ENCODE peak calls at places on chromosomes 6 and 20, in eight cellular contexts. One of them, this sample, is unnamed.

GRCh38 chr6:6772751-6773150 is 184.2 kb downstream of the LY86 start:
- DNase-seq in OCI-LY7: no peak
- DNase-seq in AG04450: no peak
- DNase-seq in uterus: no peak
- DNase-seq in cardiac muscle cell: peak; percentile 9
- DNase-seq in lung: no peak
- DNase-seq in thoracic aorta: no peak
- DNase-seq in colonic mucosa: no peak
- DNase-seq in this sample: no peak

GRCh38 chr20:46213946-46214830 is 94.1 kb downstream of the CDH22 start:
- DNase-seq in colonic mucosa: no peak
- DNase-seq in thoracic aorta: no peak
- DNase-seq in cardiac muscle cell: no peak
- DNase-seq in OCI-LY7: no peak
- DNase-seq in lung: no peak
- DNase-seq in uterus: no peak
- DNase-seq in AG04450: no peak
- DNase-seq in this sample: no peak

GRCh38 chr6:105810105-105810921 is 275.8 kb upstream of the PRDM1 start:
- DNase-seq in OCI-LY7: no peak
- DNase-seq in AG04450: peak; percentile 43
- DNase-seq in uterus: peak; percentile 20
- DNase-seq in thoracic aorta: peak; percentile 12
- DNase-seq in colonic mucosa: peak; percentile 40
- DNase-seq in cardiac muscle cell: peak; percentile 25
- DNase-seq in lung: peak; percentile 37
- DNase-seq in this sample: no peak

GRCh38 chr6:39416728-39417127 is 94.2 kb upstream of the KCNK16 start:
- DNase-seq in colonic mucosa: no peak
- DNase-seq in lung: peak; percentile 17
- DNase-seq in thoracic aorta: no peak
- DNase-seq in AG04450: no peak
- DNase-seq in uterus: no peak
- DNase-seq in OCI-LY7: no peak
- DNase-seq in cardiac muscle cell: peak; percentile 58
- DNase-seq in this sample: no peak

GRCh38 chr6:124200661-124201060 is 397.0 kb downstream of the NKAIN2 start:
- DNase-seq in lung: no peak
- DNase-seq in thoracic aorta: no peak
- DNase-seq in uterus: no peak
- DNase-seq in AG04450: no peak
- DNase-seq in OCI-LY7: no peak
- DNase-seq in colonic mucosa: no peak
- DNase-seq in cardiac muscle cell: no peak
- DNase-seq in this sample: no peak

GRCh38 chr6:73508776-73509175 is 12.1 kb downstream of the EEF1A1 start:
- DNase-seq in lung: no peak
- DNase-seq in cardiac muscle cell: no peak
- DNase-seq in colonic mucosa: no peak
- DNase-seq in uterus: no peak
- DNase-seq in AG04450: no peak
- DNase-seq in OCI-LY7: no peak
- DNase-seq in thoracic aorta: no peak
- DNase-seq in this sample: no peak

GRCh38 chr6:44004136-44004535 is 123.1 kb downstream of the MRPL14 start:
- DNase-seq in lung: no peak
- DNase-seq in OCI-LY7: no peak
- DNase-seq in thoracic aorta: no peak
- DNase-seq in colonic mucosa: no peak
- DNase-seq in AG04450: no peak
- DNase-seq in cardiac muscle cell: no peak
- DNase-seq in uterus: no peak
- DNase-seq in this sample: no peak

GRCh38 chr6:30963641-30964040 is 19.9 kb upstream of the MUC21 start:
- DNase-seq in thoracic aorta: no peak
- DNase-seq in colonic mucosa: no peak
- DNase-seq in lung: no peak
- DNase-seq in cardiac muscle cell: no peak
- DNase-seq in OCI-LY7: no peak
- DNase-seq in uterus: no peak
- DNase-seq in AG04450: no peak
- DNase-seq in this sample: no peak

GRCh38 chr20:60055740-60056139 is 97.5 kb downstream of the CDH26 start:
- DNase-seq in OCI-LY7: no peak
- DNase-seq in lung: peak; percentile 68
- DNase-seq in uterus: no peak
- DNase-seq in colonic mucosa: no peak
- DNase-seq in thoracic aorta: no peak
- DNase-seq in AG04450: no peak
- DNase-seq in cardiac muscle cell: peak; percentile 10
- DNase-seq in this sample: no peak

GRCh38 chr6:73695619-73696421 is at the start of gene CD109:
- DNase-seq in uterus: peak; percentile 59
- DNase-seq in cardiac muscle cell: peak; percentile 80
- DNase-seq in colonic mucosa: peak; percentile 25
- DNase-seq in OCI-LY7: no peak
- DNase-seq in AG04450: peak; percentile 32
- DNase-seq in lung: peak; percentile 33
- DNase-seq in thoracic aorta: no peak
- DNase-seq in this sample: peak; percentile 84

GRCh38 chr20:56483970-56484369 is 15.5 kb downstream of the RTF2 start:
- DNase-seq in colonic mucosa: no peak
- DNase-seq in thoracic aorta: no peak
- DNase-seq in cardiac muscle cell: no peak
- DNase-seq in OCI-LY7: no peak
- DNase-seq in lung: no peak
- DNase-seq in AG04450: no peak
- DNase-seq in uterus: no peak
- DNase-seq in this sample: no peak

GRCh38 chr6:39280247-39280731 is 33.9 kb downstream of the KCNK17 start:
- DNase-seq in lung: no peak
- DNase-seq in uterus: no peak
- DNase-seq in colonic mucosa: peak; percentile 80
- DNase-seq in OCI-LY7: no peak
- DNase-seq in thoracic aorta: no peak
- DNase-seq in cardiac muscle cell: no peak
- DNase-seq in AG04450: no peak
- DNase-seq in this sample: no peak

GRCh38 chr20:63706027-63706695 is 1.6 kb downstream of the ARFRP1 start:
- DNase-seq in colonic mucosa: peak; percentile 57
- DNase-seq in AG04450: no peak
- DNase-seq in thoracic aorta: no peak
- DNase-seq in cardiac muscle cell: no peak
- DNase-seq in uterus: no peak
- DNase-seq in lung: peak; percentile 28
- DNase-seq in OCI-LY7: no peak
- DNase-seq in this sample: no peak

GRCh38 chr20:381581-382290 is 1.2 kb downstream of the TRIB3 start:
- DNase-seq in cardiac muscle cell: peak; percentile 81
- DNase-seq in lung: peak; percentile 83
- DNase-seq in AG04450: no peak
- DNase-seq in colonic mucosa: peak; percentile 88
- DNase-seq in thoracic aorta: peak; percentile 12
- DNase-seq in OCI-LY7: peak; percentile 92
- DNase-seq in uterus: peak; percentile 44
- DNase-seq in this sample: no peak

GRCh38 chr6:159312204-159312603 is 143.0 kb downstream of the FNDC1 start:
- DNase-seq in AG04450: no peak
- DNase-seq in OCI-LY7: no peak
- DNase-seq in cardiac muscle cell: peak; percentile 18
- DNase-seq in uterus: no peak
- DNase-seq in thoracic aorta: no peak
- DNase-seq in colonic mucosa: no peak
- DNase-seq in lung: no peak
- DNase-seq in this sample: no peak
- H3K9me3 ChIP-seq in AG04450: peaks cover 7% of the 10 kb centered on the region
- H3K9me3 ChIP-seq in OCI-LY7: no peaks in the 10 kb centered on the region
- H3K9me3 ChIP-seq in cardiac muscle cell: no peaks in the 10 kb centered on the region
- H3K9me3 ChIP-seq in uterus: no peaks in the 10 kb centered on the region
- H3K9me3 ChIP-seq in thoracic aorta: no peaks in the 10 kb centered on the region
- H3K9me3 ChIP-seq in colonic mucosa: no peaks in the 10 kb centered on the region
- H3K9me3 ChIP-seq in lung: no peaks in the 10 kb centered on the region
- H3K9me3 ChIP-seq in this sample: no peaks in the 10 kb centered on the region

GRCh38 chr6:118965843-118966242 is 30.9 kb upstream of the MCM9 start:
- DNase-seq in cardiac muscle cell: no peak
- DNase-seq in uterus: no peak
- DNase-seq in lung: no peak
- DNase-seq in OCI-LY7: no peak
- DNase-seq in colonic mucosa: no peak
- DNase-seq in AG04450: no peak
- DNase-seq in thoracic aorta: no peak
- DNase-seq in this sample: no peak

GRCh38 chr6:118970866-118971265 is 35.9 kb upstream of the MCM9 start:
- DNase-seq in OCI-LY7: no peak
- DNase-seq in uterus: no peak
- DNase-seq in AG04450: no peak
- DNase-seq in colonic mucosa: no peak
- DNase-seq in lung: no peak
- DNase-seq in thoracic aorta: no peak
- DNase-seq in cardiac muscle cell: no peak
- DNase-seq in this sample: no peak

GRCh38 chr6:118965354-118965753 is 30.4 kb upstream of the MCM9 start:
- DNase-seq in lung: no peak
- DNase-seq in colonic mucosa: no peak
- DNase-seq in uterus: no peak
- DNase-seq in AG04450: no peak
- DNase-seq in cardiac muscle cell: peak; percentile 0
- DNase-seq in thoracic aorta: no peak
- DNase-seq in OCI-LY7: no peak
- DNase-seq in this sample: no peak

GRCh38 chr6:118967239-118967638 is 32.3 kb upstream of the MCM9 start:
- DNase-seq in uterus: no peak
- DNase-seq in AG04450: no peak
- DNase-seq in OCI-LY7: no peak
- DNase-seq in colonic mucosa: no peak
- DNase-seq in cardiac muscle cell: no peak
- DNase-seq in thoracic aorta: no peak
- DNase-seq in lung: no peak
- DNase-seq in this sample: no peak

GRCh38 chr6:118968416-118968815 is 33.5 kb upstream of the MCM9 start:
- DNase-seq in uterus: no peak
- DNase-seq in OCI-LY7: peak; percentile 5
- DNase-seq in cardiac muscle cell: peak; percentile 60
- DNase-seq in colonic mucosa: no peak
- DNase-seq in lung: no peak
- DNase-seq in AG04450: no peak
- DNase-seq in thoracic aorta: no peak
- DNase-seq in this sample: peak; percentile 22
- TF ChIP-seq CTCF in uterus: peak; percentile 24
- TF ChIP-seq CTCF in OCI-LY7: peak; percentile 65
- TF ChIP-seq CTCF in cardiac muscle cell: peak; percentile 35
- TF ChIP-seq CTCF in colonic mucosa: no peak
- TF ChIP-seq CTCF in lung: no peak
- TF ChIP-seq CTCF in AG04450: peak; percentile 15
- TF ChIP-seq CTCF in thoracic aorta: peak; percentile 12
- TF ChIP-seq CTCF in this sample: peak; percentile 43

DNA sequence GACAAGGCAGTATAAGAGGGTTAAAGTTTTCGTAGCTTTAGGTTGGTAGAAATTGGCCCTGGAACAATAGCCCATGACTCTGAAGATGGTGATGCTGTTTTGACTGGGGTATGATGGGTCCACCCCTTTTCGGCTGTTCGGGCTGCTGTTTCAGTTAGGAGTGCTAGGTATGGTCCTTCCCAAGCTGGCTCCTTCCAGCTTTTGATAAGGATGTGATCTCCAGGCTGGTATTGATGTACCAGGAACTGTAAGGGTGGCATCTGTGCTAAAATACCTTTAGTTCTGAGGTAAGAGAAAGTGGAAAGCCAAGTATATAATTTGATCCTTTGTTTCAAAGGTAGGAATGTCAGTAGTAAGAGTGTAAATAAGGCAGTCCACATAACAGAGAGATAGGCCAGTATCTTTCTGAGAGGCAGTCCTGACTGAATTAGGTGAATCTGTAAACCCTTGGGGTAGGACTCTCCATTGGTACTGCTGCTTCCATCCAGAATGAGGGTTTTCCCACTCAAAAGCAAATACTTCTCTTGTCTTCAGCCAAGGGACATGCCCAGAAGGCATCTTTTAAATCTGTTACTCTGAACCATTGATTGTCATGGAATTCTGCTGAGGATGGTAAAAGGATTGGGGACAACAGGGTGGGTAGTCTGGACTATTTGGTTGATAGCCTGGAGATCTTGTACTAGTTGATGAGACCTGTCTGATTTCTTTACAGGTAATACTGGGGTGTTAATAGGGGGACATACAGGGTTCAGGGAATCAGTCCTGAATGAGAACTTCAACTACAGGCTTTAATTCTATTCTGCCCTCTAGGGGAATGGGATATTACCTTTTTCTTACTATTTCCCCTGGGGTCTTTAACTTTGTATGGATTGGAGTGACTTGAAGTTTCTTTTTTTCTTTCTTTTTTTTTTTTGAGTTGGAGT is 6.1 kb upstream of the ZNFX1 start:
- DNase-seq in OCI-LY7: peak; percentile 7
- DNase-seq in uterus: no peak
- DNase-seq in colonic mucosa: no peak
- DNase-seq in thoracic aorta: no peak
- DNase-seq in AG04450: no peak
- DNase-seq in cardiac muscle cell: no peak
- DNase-seq in lung: no peak
- DNase-seq in this sample: no peak
- H3K9me3 ChIP-seq in OCI-LY7: no peaks in the 10 kb centered on the region
- H3K9me3 ChIP-seq in uterus: no peaks in the 10 kb centered on the region
- H3K9me3 ChIP-seq in colonic mucosa: no peaks in the 10 kb centered on the region
- H3K9me3 ChIP-seq in thoracic aorta: peaks cover 25% of the 10 kb centered on the region
- H3K9me3 ChIP-seq in AG04450: peaks cover 48% of the 10 kb centered on the region
- H3K9me3 ChIP-seq in cardiac muscle cell: no peaks in the 10 kb centered on the region
- H3K9me3 ChIP-seq in lung: no peaks in the 10 kb centered on the region
- H3K9me3 ChIP-seq in this sample: no peaks in the 10 kb centered on the region

GRCh38 chr6:163613668-163614067 is 199.2 kb downstream of the QKI start:
- DNase-seq in cardiac muscle cell: no peak
- DNase-seq in colonic mucosa: no peak
- DNase-seq in uterus: no peak
- DNase-seq in lung: no peak
- DNase-seq in AG04450: no peak
- DNase-seq in thoracic aorta: no peak
- DNase-seq in OCI-LY7: no peak
- DNase-seq in this sample: no peak

GRCh38 chr6:163617549-163617948 is 203.0 kb downstream of the QKI start:
- DNase-seq in AG04450: no peak
- DNase-seq in thoracic aorta: no peak
- DNase-seq in colonic mucosa: no peak
- DNase-seq in OCI-LY7: no peak
- DNase-seq in lung: no peak
- DNase-seq in cardiac muscle cell: no peak
- DNase-seq in uterus: no peak
- DNase-seq in this sample: no peak

GRCh38 chr6:163608060-163608752 is 193.7 kb downstream of the QKI start:
- DNase-seq in thoracic aorta: no peak
- DNase-seq in colonic mucosa: no peak
- DNase-seq in AG04450: no peak
- DNase-seq in OCI-LY7: no peak
- DNase-seq in cardiac muscle cell: no peak
- DNase-seq in lung: no peak
- DNase-seq in uterus: no peak
- DNase-seq in this sample: no peak

DNA sequence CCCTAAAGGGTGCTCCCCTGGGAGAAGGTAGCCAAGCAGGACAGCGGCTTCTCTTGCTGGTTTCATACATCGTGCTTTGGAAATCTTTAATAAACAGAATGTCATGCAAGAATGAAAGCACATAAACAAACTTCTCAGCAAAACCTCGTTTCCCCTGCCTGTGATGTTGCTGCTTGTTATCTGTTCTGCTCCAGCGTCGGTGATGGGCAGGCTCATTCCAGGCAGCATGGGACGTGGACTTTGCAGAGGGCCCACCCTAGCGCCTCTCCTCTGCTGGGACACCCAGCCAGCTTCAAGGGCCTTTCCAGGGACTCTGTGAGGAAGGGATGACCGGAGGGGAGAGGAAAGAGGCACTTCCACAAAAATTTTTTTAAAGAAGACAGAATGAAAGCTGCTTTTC is 197.7 kb downstream of the QKI start:
- DNase-seq in colonic mucosa: no peak
- DNase-seq in OCI-LY7: no peak
- DNase-seq in thoracic aorta: no peak
- DNase-seq in uterus: no peak
- DNase-seq in AG04450: no peak
- DNase-seq in cardiac muscle cell: no peak
- DNase-seq in lung: no peak
- DNase-seq in this sample: no peak
- TF ChIP-seq CTCF in colonic mucosa: no peak
- TF ChIP-seq CTCF in OCI-LY7: no peak
- TF ChIP-seq CTCF in thoracic aorta: no peak
- TF ChIP-seq CTCF in uterus: no peak
- TF ChIP-seq CTCF in AG04450: no peak
- TF ChIP-seq CTCF in cardiac muscle cell: no peak
- TF ChIP-seq CTCF in lung: no peak
- TF ChIP-seq CTCF in this sample: no peak

This sample was measured in Panc1.